ENCODE peak calls at places on chromosomes 5 and 9, in six cellular contexts. S is spleen, O is GM23248, Q is NCI-H1092 treated with DMSO at 0.1 percent for 48 hours, J is NCI-H1417, R is GM23338. M is an unnamed sample.

GRCh38 chr9:117541192-117541591 is 126.3 kb upstream of the ASTN2 start:
- DNase-seq in J (no peak), R (peak; percentile 28), S (no peak), Q (no peak), O (no peak), M (no peak)

GRCh38 chr9:69622664-69623063 is 49.5 kb downstream of the APBA1 start:
- DNase-seq in R (no peak), Q (no peak), O (peak; percentile 40), J (no peak), S (no peak), M (peak; percentile 69)

GRCh38 chr5:99032234-99033013 is 103.6 kb upstream of the CHD1 start:
- DNase-seq in O (peak; percentile 85), S (no peak), J (peak; percentile 37), R (peak; percentile 80), Q (peak; percentile 29), M (peak; percentile 86)

GRCh38 chr5:91977599-91977998 is 594.5 kb upstream of the ARRDC3 start:
- DNase-seq in Q (no peak), S (no peak), R (no peak), O (no peak), J (peak; percentile 35), M (no peak)

GRCh38 chr5:154211611-154212390 is 21.3 kb downstream of the GALNT10 start:
- DNase-seq in R (no peak), S (no peak), O (peak; percentile 86), J (no peak), Q (no peak), M (peak; percentile 75)

GRCh38 chr9:23825143-23825531 is 903 bp downstream of the ELAVL2 start:
- DNase-seq in S (no peak), J (peak; percentile 33), O (no peak), Q (no peak), R (peak; percentile 64), M (no peak)

GRCh38 chr5:13632676-13633075 is 311.8 kb downstream of the DNAH5 start:
- DNase-seq in Q (no peak), O (peak; percentile 63), J (no peak), S (no peak), R (no peak), M (no peak)

GRCh38 chr5:148735301-148735700 is 81.0 kb upstream of the HTR4 start:
- DNase-seq in O (no peak), J (no peak), R (no peak), S (no peak), Q (no peak), M (no peak)

GRCh38 chr5:55226934-55227737 is at the start of gene MCIDAS:
- DNase-seq in O (peak; percentile 70), J (peak; percentile 68), S (peak; percentile 80), R (peak; percentile 89), Q (peak; percentile 30), M (peak; percentile 34)

GRCh38 chr5:85604786-85605185 is 1013.0 kb upstream of the COX7C start:
- DNase-seq in S (no peak), J (no peak), O (no peak), R (no peak), Q (no peak), M (no peak)

GRCh38 chr5:152634596-152634995 is 229.5 kb upstream of the NMUR2 start:
- DNase-seq in S (no peak), R (peak; percentile 51), O (no peak), J (peak; percentile 67), Q (peak; percentile 64), M (no peak)

M was measured in fibroblast of mammary gland.